ENCODE peak calls at places on chromosomes 3 and 15, in eight cellular contexts. One of them, this sample, is unnamed.

GRCh38 chr15:61037031-61037430 is 192.1 kb downstream of the RORA start:
- DNase-seq in cardiac muscle cell: peak
- DNase-seq in PC-9: no peak
- DNase-seq in dorsolateral prefrontal cortex: no peak
- DNase-seq in SJSA1: no peak
- DNase-seq in left ventricle myocardium inferior: no peak
- DNase-seq in sigmoid colon: no peak
- DNase-seq in OCI-LY7: no peak
- DNase-seq in this sample: no peak

GRCh38 chr15:25640381-25640780 is 201.6 kb upstream of the UBE3A start:
- DNase-seq in cardiac muscle cell: no peak
- DNase-seq in PC-9: no peak
- DNase-seq in dorsolateral prefrontal cortex: no peak
- DNase-seq in SJSA1: no peak
- DNase-seq in left ventricle myocardium inferior: no peak
- DNase-seq in sigmoid colon: no peak
- DNase-seq in OCI-LY7: no peak
- DNase-seq in this sample: no peak

GRCh38 chr3:12954891-12955650 is 113.7 kb upstream of the RPL32 start:
- DNase-seq in cardiac muscle cell: peak
- DNase-seq in PC-9: peak
- DNase-seq in dorsolateral prefrontal cortex: peak
- DNase-seq in SJSA1: no peak
- DNase-seq in left ventricle myocardium inferior: peak
- DNase-seq in sigmoid colon: peak
- DNase-seq in OCI-LY7: peak
- DNase-seq in this sample: peak

GRCh38 chr3:46609074-46609735 is 3.1 kb upstream of the FAM240A start:
- DNase-seq in cardiac muscle cell: no peak
- DNase-seq in PC-9: no peak
- DNase-seq in dorsolateral prefrontal cortex: no peak
- DNase-seq in SJSA1: no peak
- DNase-seq in left ventricle myocardium inferior: no peak
- DNase-seq in sigmoid colon: no peak
- DNase-seq in OCI-LY7: no peak
- DNase-seq in this sample: no peak

GRCh38 chr3:171446801-171447578 is 13.2 kb downstream of the TNIK start:
- DNase-seq in cardiac muscle cell: peak
- DNase-seq in PC-9: peak
- DNase-seq in dorsolateral prefrontal cortex: no peak
- DNase-seq in SJSA1: no peak
- DNase-seq in left ventricle myocardium inferior: no peak
- DNase-seq in sigmoid colon: no peak
- DNase-seq in OCI-LY7: no peak
- DNase-seq in this sample: no peak

GRCh38 chr3:43959498-43960447 is 269.0 kb downstream of the ABHD5 start:
- DNase-seq in cardiac muscle cell: no peak
- DNase-seq in PC-9: no peak
- DNase-seq in dorsolateral prefrontal cortex: no peak
- DNase-seq in SJSA1: no peak
- DNase-seq in left ventricle myocardium inferior: no peak
- DNase-seq in sigmoid colon: no peak
- DNase-seq in OCI-LY7: no peak
- DNase-seq in this sample: no peak

GRCh38 chr3:134677196-134677986 is 26.6 kb upstream of the KY start:
- DNase-seq in cardiac muscle cell: peak
- DNase-seq in PC-9: peak
- DNase-seq in dorsolateral prefrontal cortex: no peak
- DNase-seq in SJSA1: no peak
- DNase-seq in left ventricle myocardium inferior: peak
- DNase-seq in sigmoid colon: no peak
- DNase-seq in OCI-LY7: peak
- DNase-seq in this sample: no peak

GRCh38 chr3:112477891-112478290 is 21.4 kb downstream of the BTLA start:
- DNase-seq in cardiac muscle cell: no peak
- DNase-seq in PC-9: no peak
- DNase-seq in dorsolateral prefrontal cortex: no peak
- DNase-seq in SJSA1: no peak
- DNase-seq in left ventricle myocardium inferior: no peak
- DNase-seq in sigmoid colon: no peak
- DNase-seq in OCI-LY7: no peak
- DNase-seq in this sample: no peak

GRCh38 chr3:9168230-9168629 is 81.2 kb downstream of the SRGAP3 start:
- DNase-seq in cardiac muscle cell: no peak
- DNase-seq in PC-9: no peak
- DNase-seq in dorsolateral prefrontal cortex: no peak
- DNase-seq in SJSA1: no peak
- DNase-seq in left ventricle myocardium inferior: no peak
- DNase-seq in sigmoid colon: no peak
- DNase-seq in OCI-LY7: peak
- DNase-seq in this sample: peak

GRCh38 chr3:2656806-2657205 is 453.4 kb downstream of the IL5RA start:
- DNase-seq in cardiac muscle cell: peak
- DNase-seq in PC-9: no peak
- DNase-seq in dorsolateral prefrontal cortex: no peak
- DNase-seq in SJSA1: no peak
- DNase-seq in left ventricle myocardium inferior: no peak
- DNase-seq in sigmoid colon: no peak
- DNase-seq in OCI-LY7: no peak
- DNase-seq in this sample: no peak

GRCh38 chr3:156135921-156136655 is 15.7 kb downstream of the KCNAB1 start:
- DNase-seq in cardiac muscle cell: no peak
- DNase-seq in PC-9: no peak
- DNase-seq in dorsolateral prefrontal cortex: no peak
- DNase-seq in SJSA1: no peak
- DNase-seq in left ventricle myocardium inferior: no peak
- DNase-seq in sigmoid colon: no peak
- DNase-seq in OCI-LY7: no peak
- DNase-seq in this sample: no peak

GRCh38 chr15:77753238-77753873 is 120.6 kb upstream of the LINGO1 start:
- DNase-seq in cardiac muscle cell: peak
- DNase-seq in PC-9: peak
- DNase-seq in dorsolateral prefrontal cortex: peak
- DNase-seq in SJSA1: no peak
- DNase-seq in left ventricle myocardium inferior: no peak
- DNase-seq in sigmoid colon: no peak
- DNase-seq in OCI-LY7: peak
- DNase-seq in this sample: peak

GRCh38 chr3:134650431-134651346 is at the start of gene KY:
- DNase-seq in cardiac muscle cell: peak
- DNase-seq in PC-9: no peak
- DNase-seq in dorsolateral prefrontal cortex: peak
- DNase-seq in SJSA1: no peak
- DNase-seq in left ventricle myocardium inferior: peak
- DNase-seq in sigmoid colon: no peak
- DNase-seq in OCI-LY7: no peak
- DNase-seq in this sample: peak

GRCh38 chr3:138114988-138115971 is at the start of gene DZIP1L:
- DNase-seq in cardiac muscle cell: peak
- DNase-seq in PC-9: peak
- DNase-seq in dorsolateral prefrontal cortex: peak
- DNase-seq in SJSA1: peak
- DNase-seq in left ventricle myocardium inferior: peak
- DNase-seq in sigmoid colon: peak
- DNase-seq in OCI-LY7: no peak
- DNase-seq in this sample: peak

GRCh38 chr15:56099311-56099710 is 105.9 kb upstream of the NEDD4 start:
- DNase-seq in cardiac muscle cell: no peak
- DNase-seq in PC-9: no peak
- DNase-seq in dorsolateral prefrontal cortex: peak
- DNase-seq in SJSA1: no peak
- DNase-seq in left ventricle myocardium inferior: no peak
- DNase-seq in sigmoid colon: no peak
- DNase-seq in OCI-LY7: no peak
- DNase-seq in this sample: no peak

GRCh38 chr15:88609344-88609743 is 11.8 kb upstream of the AEN start:
- DNase-seq in cardiac muscle cell: no peak
- DNase-seq in PC-9: no peak
- DNase-seq in dorsolateral prefrontal cortex: no peak
- DNase-seq in SJSA1: no peak
- DNase-seq in left ventricle myocardium inferior: no peak
- DNase-seq in sigmoid colon: no peak
- DNase-seq in OCI-LY7: no peak
- DNase-seq in this sample: no peak
- H3K27ac ChIP-seq in cardiac muscle cell: no peak
- H3K27ac ChIP-seq in PC-9: no peak
- H3K27ac ChIP-seq in dorsolateral prefrontal cortex: no peak
- H3K27ac ChIP-seq in SJSA1: no peak
- H3K27ac ChIP-seq in left ventricle myocardium inferior: no peak
- H3K27ac ChIP-seq in sigmoid colon: no peak
- H3K27ac ChIP-seq in OCI-LY7: no peak
- H3K27ac ChIP-seq in this sample: no peak

DNA sequence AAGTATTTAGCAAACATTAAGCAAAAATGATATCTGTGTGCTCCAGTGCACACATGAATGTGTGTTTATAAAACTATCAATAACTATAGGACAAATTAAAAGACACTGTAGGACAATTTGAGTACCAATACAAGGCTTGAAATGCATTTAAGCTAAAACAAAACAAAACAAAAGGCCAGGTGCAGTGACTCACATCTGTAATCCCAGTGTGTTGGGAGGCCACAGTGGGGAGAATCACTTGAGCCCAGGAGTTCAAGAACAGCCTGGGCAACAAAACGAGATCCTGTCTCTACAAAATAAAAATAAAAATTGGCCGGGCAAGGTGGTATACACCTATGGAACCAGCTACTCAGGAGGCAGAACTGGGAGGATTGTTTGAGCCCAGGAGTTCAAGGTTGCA is 50.7 kb downstream of the CSNK1G1 start:
- DNase-seq in cardiac muscle cell: no peak
- DNase-seq in PC-9: no peak
- DNase-seq in dorsolateral prefrontal cortex: no peak
- DNase-seq in SJSA1: no peak
- DNase-seq in left ventricle myocardium inferior: no peak
- DNase-seq in sigmoid colon: no peak
- DNase-seq in OCI-LY7: no peak
- DNase-seq in this sample: no peak
- H3K27ac ChIP-seq in cardiac muscle cell: no peak
- H3K27ac ChIP-seq in PC-9: no peak
- H3K27ac ChIP-seq in dorsolateral prefrontal cortex: no peak
- H3K27ac ChIP-seq in SJSA1: no peak
- H3K27ac ChIP-seq in left ventricle myocardium inferior: no peak
- H3K27ac ChIP-seq in sigmoid colon: no peak
- H3K27ac ChIP-seq in OCI-LY7: no peak
- H3K27ac ChIP-seq in this sample: no peak

GRCh38 chr15:31326729-31327673 is at the start of gene KLF13:
- DNase-seq in cardiac muscle cell: peak
- DNase-seq in PC-9: no peak
- DNase-seq in dorsolateral prefrontal cortex: peak
- DNase-seq in SJSA1: peak
- DNase-seq in left ventricle myocardium inferior: peak
- DNase-seq in sigmoid colon: peak
- DNase-seq in OCI-LY7: no peak
- DNase-seq in this sample: peak

GRCh38 chr15:31323627-31324026 is 3.0 kb upstream of the KLF13 start:
- DNase-seq in cardiac muscle cell: no peak
- DNase-seq in PC-9: no peak
- DNase-seq in dorsolateral prefrontal cortex: no peak
- DNase-seq in SJSA1: no peak
- DNase-seq in left ventricle myocardium inferior: no peak
- DNase-seq in sigmoid colon: no peak
- DNase-seq in OCI-LY7: no peak
- DNase-seq in this sample: no peak

GRCh38 chr15:31325976-31326728 is 483 bp upstream of the KLF13 start:
- DNase-seq in cardiac muscle cell: peak
- DNase-seq in PC-9: peak
- DNase-seq in dorsolateral prefrontal cortex: peak
- DNase-seq in SJSA1: peak
- DNase-seq in left ventricle myocardium inferior: peak
- DNase-seq in sigmoid colon: peak
- DNase-seq in OCI-LY7: peak
- DNase-seq in this sample: peak

GRCh38 chr15:31325432-31325975 is 1.1 kb upstream of the KLF13 start:
- DNase-seq in cardiac muscle cell: no peak
- DNase-seq in PC-9: no peak
- DNase-seq in dorsolateral prefrontal cortex: no peak
- DNase-seq in SJSA1: peak
- DNase-seq in left ventricle myocardium inferior: peak
- DNase-seq in sigmoid colon: peak
- DNase-seq in OCI-LY7: peak
- DNase-seq in this sample: peak

GRCh38 chr15:31324739-31325431 is 1.8 kb upstream of the KLF13 start:
- DNase-seq in cardiac muscle cell: no peak
- DNase-seq in PC-9: no peak
- DNase-seq in dorsolateral prefrontal cortex: no peak
- DNase-seq in SJSA1: no peak
- DNase-seq in left ventricle myocardium inferior: no peak
- DNase-seq in sigmoid colon: no peak
- DNase-seq in OCI-LY7: no peak
- DNase-seq in this sample: no peak
- H3K27ac ChIP-seq in cardiac muscle cell: peak
- H3K27ac ChIP-seq in PC-9: no peak
- H3K27ac ChIP-seq in dorsolateral prefrontal cortex: peak
- H3K27ac ChIP-seq in SJSA1: peak
- H3K27ac ChIP-seq in left ventricle myocardium inferior: peak
- H3K27ac ChIP-seq in sigmoid colon: peak
- H3K27ac ChIP-seq in OCI-LY7: peak
- H3K27ac ChIP-seq in this sample: peak

GRCh38 chr3:129483870-129484269 is 43.8 kb downstream of the IFT122 start:
- DNase-seq in cardiac muscle cell: no peak
- DNase-seq in PC-9: no peak
- DNase-seq in dorsolateral prefrontal cortex: no peak
- DNase-seq in SJSA1: no peak
- DNase-seq in left ventricle myocardium inferior: no peak
- DNase-seq in sigmoid colon: no peak
- DNase-seq in OCI-LY7: no peak
- DNase-seq in this sample: no peak

GRCh38 chr3:129486057-129487035 is 42.1 kb upstream of the RHO start:
- DNase-seq in cardiac muscle cell: peak
- DNase-seq in PC-9: no peak
- DNase-seq in dorsolateral prefrontal cortex: no peak
- DNase-seq in SJSA1: no peak
- DNase-seq in left ventricle myocardium inferior: no peak
- DNase-seq in sigmoid colon: peak
- DNase-seq in OCI-LY7: no peak
- DNase-seq in this sample: no peak

GRCh38 chr3:129482721-129483120 is 42.7 kb downstream of the IFT122 start:
- DNase-seq in cardiac muscle cell: no peak
- DNase-seq in PC-9: no peak
- DNase-seq in dorsolateral prefrontal cortex: no peak
- DNase-seq in SJSA1: no peak
- DNase-seq in left ventricle myocardium inferior: no peak
- DNase-seq in sigmoid colon: no peak
- DNase-seq in OCI-LY7: peak
- DNase-seq in this sample: no peak

GRCh38 chr3:129487183-129487867 is 41.1 kb upstream of the RHO start:
- DNase-seq in cardiac muscle cell: no peak
- DNase-seq in PC-9: no peak
- DNase-seq in dorsolateral prefrontal cortex: no peak
- DNase-seq in SJSA1: no peak
- DNase-seq in left ventricle myocardium inferior: no peak
- DNase-seq in sigmoid colon: peak
- DNase-seq in OCI-LY7: no peak
- DNase-seq in this sample: no peak

DNA sequence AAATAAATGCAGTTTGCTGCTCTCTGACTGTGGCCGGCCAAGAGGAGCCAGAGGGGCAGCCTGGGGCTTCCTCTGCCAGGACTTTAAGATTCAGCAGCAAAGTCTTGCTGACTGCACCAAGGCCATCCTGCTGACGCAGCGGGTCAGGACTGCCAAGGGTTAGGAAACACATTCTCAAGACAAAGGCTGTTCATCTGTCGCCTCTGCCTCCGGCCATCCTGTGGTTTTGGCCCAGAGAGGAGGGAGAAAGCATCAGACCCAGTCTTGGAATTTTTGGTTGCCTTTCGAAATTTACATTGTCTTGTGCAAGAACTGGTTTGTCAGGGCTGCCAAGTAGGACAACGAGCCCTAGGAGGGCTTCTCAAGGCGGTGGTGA is 42.8 kb upstream of the RHO start:
- DNase-seq in cardiac muscle cell: peak
- DNase-seq in PC-9: peak
- DNase-seq in dorsolateral prefrontal cortex: no peak
- DNase-seq in SJSA1: peak
- DNase-seq in left ventricle myocardium inferior: peak
- DNase-seq in sigmoid colon: peak
- DNase-seq in OCI-LY7: no peak
- DNase-seq in this sample: peak
- H3K27ac ChIP-seq in cardiac muscle cell: peak
- H3K27ac ChIP-seq in PC-9: peak
- H3K27ac ChIP-seq in dorsolateral prefrontal cortex: peak
- H3K27ac ChIP-seq in SJSA1: peak
- H3K27ac ChIP-seq in left ventricle myocardium inferior: peak
- H3K27ac ChIP-seq in sigmoid colon: peak
- H3K27ac ChIP-seq in OCI-LY7: no peak
- H3K27ac ChIP-seq in this sample: no peak